ENCODE peak calls at places on chromosomes 7 and 10, in eight cellular contexts. Q is body of pancreas, Y is NCI-H1105 treated with DMSO at 0.1 percent for 48 hours, E is RWPE1, T is right atrium auricular region, G is psoas muscle, K is renal cortical epithelial cell, Z is stromal cell of bone marrow. L is an unnamed sample.

GRCh38 chr10:120048358-120048757 is 155.8 kb downstream of the SEC23IP start:
- DNase-seq in G (no peak), K (no peak), T (no peak), E (peak; percentile 72), Z (no peak), Y (no peak), Q (no peak), L (no peak)

GRCh38 chr10:9051328-9051974 is 997.0 kb downstream of the GATA3 start:
- DNase-seq in Y (no peak), E (no peak), T (no peak), Z (no peak), K (peak; percentile 1), G (no peak), Q (no peak), L (no peak)

GRCh38 chr10:69213601-69214311 is 6.4 kb upstream of the HKDC1 start:
- DNase-seq in Q (no peak), K (no peak), T (no peak), E (no peak), Z (no peak), Y (no peak), G (no peak), L (no peak)

GRCh38 chr7:141115949-141116348 is 42.1 kb downstream of the TMEM178B start:
- DNase-seq in Q (peak; percentile 48), E (no peak), K (no peak), Z (no peak), Y (peak; percentile 89), T (no peak), G (no peak), L (peak; percentile 74)

GRCh38 chr10:12730809-12731519 is 270.5 kb downstream of the CCDC3 start:
- DNase-seq in K (no peak), T (no peak), E (no peak), G (no peak), Y (no peak), Q (no peak), Z (peak; percentile 71), L (no peak)

GRCh38 chr7:117111532-117111931 is 158.2 kb downstream of the ST7 start:
- DNase-seq in Q (no peak), K (no peak), E (no peak), T (no peak), Y (peak; percentile 57), Z (no peak), G (no peak), L (no peak)

GRCh38 chr7:158473238-158473637 is 114.4 kb downstream of the PTPRN2 start:
- DNase-seq in G (no peak), T (no peak), Z (no peak), K (no peak), Q (no peak), Y (no peak), E (no peak), L (peak; percentile 84)

GRCh38 chr10:110918633-110919348 is at the start of gene BBIP1:
- DNase-seq in G (peak; percentile 97), T (no peak), Z (peak; percentile 100), K (peak; percentile 100), E (peak; percentile 97), Y (peak; percentile 96), Q (no peak), L (peak; percentile 99)

GRCh38 chr7:47458057-47458456 is 123.9 kb downstream of the TNS3 start:
- DNase-seq in Y (no peak), T (peak; percentile 84), Z (peak; percentile 80), Q (peak; percentile 76), E (peak; percentile 34), G (peak; percentile 96), K (peak; percentile 65), L (no peak)

GRCh38 chr7:93828260-93828659 is 62.3 kb downstream of the TFPI2 start:
- DNase-seq in K (no peak), E (no peak), Q (no peak), Y (no peak), Z (no peak), G (no peak), T (no peak), L (no peak)

GRCh38 chr10:118638680-118639079 is 43.2 kb upstream of the PRLHR start:
- DNase-seq in Q (no peak), E (no peak), T (peak; percentile 34), Y (no peak), Z (no peak), G (no peak), K (no peak), L (no peak)